ENCODE peak calls at places on chromosomes 4 and X, in eight cellular contexts. N is GM10248; R is GM13976; K is left lung; S is GM12865; Z is Calu3; V is CD4-positive, alpha-beta T cell; B is Panc1. J is an unnamed sample.

GRCh38 chrX:97117572-97117971 is 233.9 kb downstream of the RPA4 start:
- DNase-seq in N (no peak), R (no peak), K (no peak), S (no peak), Z (no peak), V (no peak), B (no peak), J (no peak)

GRCh38 chrX:1629244-1629643 is 14.4 kb downstream of the ASMT start:
- DNase-seq in N (no peak), R (no peak), K (peak), S (no peak), Z (no peak), V (no peak), B (no peak), J (no peak)

GRCh38 chrX:25191403-25191802 is 175.6 kb upstream of the ARX start:
- DNase-seq in N (no peak), R (no peak), K (no peak), S (no peak), Z (no peak), V (no peak), B (no peak), J (no peak)

GRCh38 chrX:153409414-153410101 is 1.7 kb upstream of the ZFP92 start:
- DNase-seq in N (no peak), R (no peak), K (no peak), S (no peak), Z (no peak), V (no peak), B (no peak), J (no peak)

GRCh38 chr4:155972098-155972497 is 18.4 kb upstream of the CTSO start:
- DNase-seq in N (no peak), R (no peak), K (no peak), S (peak), Z (peak), V (no peak), B (no peak), J (no peak)

GRCh38 chrX:15849555-15849954 is 5.1 kb downstream of the AP1S2 start:
- DNase-seq in N (no peak), R (no peak), K (no peak), S (no peak), Z (peak), V (no peak), B (no peak), J (no peak)

GRCh38 chr4:179626687-179627086 is 2184.4 kb upstream of the AGA start:
- DNase-seq in N (no peak), R (no peak), K (no peak), S (no peak), Z (no peak), V (no peak), B (no peak), J (no peak)

GRCh38 chr4:123676550-123677229 is 280.1 kb downstream of the SPRY1 start:
- DNase-seq in N (no peak), R (no peak), K (no peak), S (no peak), Z (no peak), V (no peak), B (no peak), J (no peak)

GRCh38 chr4:123651127-123651526 is 254.5 kb downstream of the SPRY1 start:
- DNase-seq in N (no peak), R (no peak), K (no peak), S (no peak), Z (no peak), V (no peak), B (no peak), J (no peak)

GRCh38 chr4:38210396-38211114 is 250.4 kb downstream of the PTTG2 start:
- DNase-seq in N (no peak), R (no peak), K (no peak), S (no peak), Z (no peak), V (no peak), B (no peak), J (no peak)

GRCh38 chrX:123081766-123082165 is 102.3 kb upstream of the GRIA3 start:
- DNase-seq in N (no peak), R (no peak), K (no peak), S (no peak), Z (no peak), V (no peak), B (no peak), J (no peak)

GRCh38 chr4:121597346-121597934 is 99.3 kb downstream of the ANXA5 start:
- DNase-seq in N (peak), R (no peak), K (no peak), S (peak), Z (no peak), V (no peak), B (no peak), J (peak)

GRCh38 chrX:132270699-132271098 is 51.5 kb upstream of the RAP2C start:
- DNase-seq in N (no peak), R (no peak), K (no peak), S (no peak), Z (no peak), V (no peak), B (no peak), J (no peak)

GRCh38 chrX:20857746-20858145 is 516.5 kb upstream of the CNKSR2 start:
- DNase-seq in N (no peak), R (no peak), K (no peak), S (no peak), Z (no peak), V (no peak), B (no peak), J (no peak)

GRCh38 chrX:2486476-2487133 is 14.2 kb downstream of the DHRSX start:
- DNase-seq in N (no peak), R (no peak), K (no peak), S (no peak), Z (no peak), V (no peak), B (no peak), J (no peak)

GRCh38 chr4:104751468-104751867 is 256.8 kb upstream of the CXXC4 start:
- DNase-seq in N (no peak), R (no peak), K (no peak), S (no peak), Z (no peak), V (no peak), B (no peak), J (no peak)

GRCh38 chrX:86002076-86002896 is 45.1 kb downstream of the CHM start:
- DNase-seq in N (peak), R (no peak), K (peak), S (peak), Z (peak), V (no peak), B (no peak), J (no peak)

GRCh38 chr4:152115794-152116193 is 355.0 kb upstream of the GATB start:
- DNase-seq in N (peak), R (peak), K (no peak), S (peak), Z (no peak), V (no peak), B (no peak), J (no peak)

GRCh38 chr4:83558693-83559092 is 22.8 kb downstream of the GPAT3 start:
- DNase-seq in N (no peak), R (no peak), K (no peak), S (no peak), Z (no peak), V (no peak), B (no peak), J (no peak)

GRCh38 chrX:40688976-40689375 is 41.6 kb upstream of the CXorf38 start:
- DNase-seq in N (no peak), R (no peak), K (no peak), S (no peak), Z (no peak), V (no peak), B (no peak), J (no peak)

GRCh38 chr4:188041721-188042120 is 46.1 kb downstream of the ZFP42 start:
- DNase-seq in N (no peak), R (no peak), K (peak), S (no peak), Z (no peak), V (no peak), B (no peak), J (no peak)

GRCh38 chr4:140406292-140406691 is 21.2 kb downstream of the CLGN start:
- DNase-seq in N (no peak), R (no peak), K (no peak), S (no peak), Z (no peak), V (no peak), B (no peak), J (no peak)

GRCh38 chrX:87583679-87584078 is 66.1 kb downstream of the KLHL4 start:
- DNase-seq in N (no peak), R (no peak), K (no peak), S (peak), Z (peak), V (no peak), B (no peak), J (no peak)

GRCh38 chr4:13007802-13008201 is 476.3 kb downstream of the RAB28 start:
- DNase-seq in N (no peak), R (no peak), K (no peak), S (no peak), Z (no peak), V (no peak), B (no peak), J (no peak)

GRCh38 chr4:131459430-131460101 is 1689.5 kb upstream of the PCDH10 start:
- DNase-seq in N (no peak), R (no peak), K (no peak), S (peak), Z (peak), V (no peak), B (no peak), J (no peak)

GRCh38 chr4:36420111-36420679 is 138.8 kb downstream of the DTHD1 start:
- DNase-seq in N (no peak), R (no peak), K (peak), S (no peak), Z (no peak), V (no peak), B (no peak), J (no peak)

GRCh38 chr4:147060171-147060931 is 114.7 kb upstream of the TTC29 start:
- DNase-seq in N (no peak), R (no peak), K (no peak), S (no peak), Z (no peak), V (no peak), B (no peak), J (no peak)

GRCh38 chr4:6574747-6575502 is at the start of gene MAN2B2:
- DNase-seq in N (peak), R (peak), K (peak), S (peak), Z (peak), V (peak), B (no peak), J (peak)
- TF ChIP-seq CTCF in N (no peak), R (no peak), K (no peak), S (no peak), Z (no peak), V (no peak), B (no peak), J (no peak)

GRCh38 chr4:45855857-45856256 is 268.0 kb downstream of the GABRG1 start:
- DNase-seq in N (no peak), R (no peak), K (no peak), S (no peak), Z (no peak), V (no peak), B (no peak), J (no peak)
- TF ChIP-seq CTCF in N (no peak), R (no peak), K (no peak), S (no peak), Z (no peak), V (no peak), B (no peak), J (no peak)

GRCh38 chr4:113636438-113636818 is 125.1 kb downstream of the CAMK2D start:
- DNase-seq in N (peak), R (peak), K (no peak), S (peak), Z (no peak), V (no peak), B (no peak), J (peak)
- TF ChIP-seq CTCF in N (peak), R (peak), K (no peak), S (peak), Z (no peak), V (peak), B (peak), J (peak)

GRCh38 chr4:24042094-24042493 is 152.2 kb upstream of the PPARGC1A start:
- DNase-seq in N (no peak), R (no peak), K (no peak), S (no peak), Z (no peak), V (no peak), B (no peak), J (no peak)

DNA sequence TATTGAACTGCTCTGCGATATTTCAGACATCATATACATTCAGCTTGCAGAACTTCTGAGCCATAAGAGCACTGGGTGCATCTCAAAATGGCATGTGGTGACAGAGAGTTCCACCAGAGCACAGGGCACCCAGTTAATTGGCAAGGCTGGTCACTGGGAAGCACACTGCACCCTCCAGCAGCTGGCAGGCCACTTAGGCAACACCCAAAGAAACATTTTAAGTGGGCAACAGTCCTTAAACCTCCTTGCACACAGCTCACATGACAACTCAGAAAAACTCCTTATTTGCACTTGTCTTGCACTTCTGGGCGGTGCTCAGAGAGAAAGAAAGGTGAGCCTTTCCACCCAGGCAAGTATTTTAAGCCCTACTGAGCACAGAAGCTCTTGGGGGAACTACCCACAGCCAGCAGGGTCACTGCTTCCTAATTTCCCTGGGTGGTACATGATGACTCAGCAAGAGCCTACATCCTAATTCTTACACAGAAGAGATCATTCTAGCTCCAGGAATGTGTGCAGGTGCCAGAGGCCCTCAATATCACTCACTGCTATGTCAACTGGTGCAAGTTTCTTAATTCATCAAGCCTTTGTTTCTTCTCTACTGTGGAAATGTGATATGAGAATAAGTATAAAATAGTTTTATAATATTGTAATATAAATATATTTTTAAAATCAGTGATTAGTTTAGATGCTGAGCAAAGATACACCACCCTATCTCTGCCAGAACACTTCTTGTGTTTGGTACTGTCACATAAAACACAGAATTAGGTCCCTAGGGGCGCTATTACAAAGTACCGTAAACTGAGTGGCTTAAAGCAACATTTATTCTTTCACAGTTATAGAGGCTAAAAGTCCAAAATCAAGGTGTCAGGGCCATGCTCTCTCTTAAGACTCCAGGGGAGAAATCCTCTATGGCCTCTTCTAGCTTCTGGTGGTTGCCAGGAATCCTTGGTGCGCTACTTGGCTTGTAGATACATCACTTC is 155.1 kb upstream of the PPARGC1A start:
- DNase-seq in N (no peak), R (no peak), K (no peak), S (no peak), Z (no peak), V (no peak), B (no peak), J (no peak)
- TF ChIP-seq CTCF in N (no peak), R (no peak), K (no peak), S (no peak), Z (no peak), V (no peak), B (no peak), J (no peak)